ENCODE peak calls at places on chromosomes 5 and 9, in seven cellular contexts. B, U, T, X, I, N and H are unnamed samples.

GRCh38 chr9:16954032-16954431 is 83.6 kb upstream of the BNC2 start:
- DNase-seq in B (no peak), U (no peak), T (no peak), X (no peak), I (no peak), N (no peak), H (no peak)

GRCh38 chr9:25481377-25481776 is 196.9 kb downstream of the TUSC1 start:
- DNase-seq in B (no peak), U (no peak), T (no peak), X (no peak), I (no peak), N (no peak), H (no peak)

GRCh38 chr9:18499987-18500386 is 26.0 kb downstream of the ADAMTSL1 start:
- DNase-seq in B (no peak), U (no peak), T (no peak), X (no peak), I (no peak), N (no peak), H (no peak)

GRCh38 chr5:55866934-55867333 is 15.8 kb downstream of the IL31RA start:
- DNase-seq in B (no peak), U (no peak), T (no peak), X (no peak), I (no peak), N (no peak), H (no peak)

GRCh38 chr5:1104327-1105006 is 7.4 kb downstream of the SLC12A7 start:
- DNase-seq in B (no peak), U (no peak), T (no peak), X (no peak), I (no peak), N (no peak), H (no peak)

GRCh38 chr9:72139233-72139632 is 10.0 kb upstream of the GDA start:
- DNase-seq in B (no peak), U (no peak), T (no peak), X (no peak), I (no peak), N (no peak), H (no peak)

GRCh38 chr9:6412572-6413364 is at the start of gene UHRF2:
- DNase-seq in B (peak), U (peak), T (peak), X (peak), I (peak), N (peak), H (peak)

GRCh38 chr5:170636206-170636605 is 132.4 kb downstream of the KCNIP1 start:
- DNase-seq in B (no peak), U (no peak), T (peak), X (no peak), I (no peak), N (peak), H (no peak)

GRCh38 chr5:158514353-158514960 is 585.3 kb downstream of the EBF1 start:
- DNase-seq in B (no peak), U (no peak), T (no peak), X (peak), I (no peak), N (no peak), H (no peak)

GRCh38 chr9:80796662-80797426 is 892.5 kb downstream of the TLE1 start:
- DNase-seq in B (no peak), U (no peak), T (no peak), X (no peak), I (no peak), N (no peak), H (peak)

GRCh38 chr9:135887585-135888050 is 19.7 kb downstream of the CAMSAP1 start:
- DNase-seq in B (no peak), U (no peak), T (peak), X (no peak), I (peak), N (peak), H (no peak)

GRCh38 chr5:71884926-71885325 is 165.9 kb downstream of the CARTPT start:
- DNase-seq in B (no peak), U (no peak), T (no peak), X (no peak), I (no peak), N (no peak), H (no peak)

GRCh38 chr5:33736510-33736909 is 155.3 kb downstream of the ADAMTS12 start:
- DNase-seq in B (no peak), U (no peak), T (no peak), X (peak), I (no peak), N (no peak), H (no peak)

GRCh38 chr5:116032094-116032517 is at the start of gene ARL14EPL:
- DNase-seq in B (peak), U (peak), T (no peak), X (peak), I (no peak), N (peak), H (no peak)

GRCh38 chr9:89427621-89428221 is 70.2 kb downstream of the SEMA4D start:
- DNase-seq in B (no peak), U (no peak), T (no peak), X (no peak), I (no peak), N (peak), H (no peak)

GRCh38 chr5:103808464-103809106 is 246.0 kb upstream of the NUDT12 start:
- DNase-seq in B (no peak), U (peak), T (peak), X (peak), I (peak), N (peak), H (peak)

GRCh38 chr5:57833489-57833888 is 350.9 kb upstream of the ACTBL2 start:
- DNase-seq in B (no peak), U (no peak), T (no peak), X (no peak), I (no peak), N (no peak), H (no peak)

GRCh38 chr9:87668722-87669121 is 57.2 kb upstream of the CTSL start:
- DNase-seq in B (no peak), U (no peak), T (no peak), X (no peak), I (no peak), N (no peak), H (no peak)

GRCh38 chr9:87665516-87665915 is 60.4 kb upstream of the CTSL start:
- DNase-seq in B (no peak), U (no peak), T (no peak), X (no peak), I (no peak), N (no peak), H (no peak)

GRCh38 chr9:87664153-87665060 is 61.5 kb upstream of the CTSL start:
- DNase-seq in B (no peak), U (no peak), T (no peak), X (no peak), I (no peak), N (no peak), H (no peak)

GRCh38 chr9:87668222-87668621 is 57.7 kb upstream of the CTSL start:
- DNase-seq in B (no peak), U (no peak), T (no peak), X (no peak), I (no peak), N (no peak), H (no peak)

GRCh38 chr9:87667164-87667738 is 58.7 kb upstream of the CTSL start:
- DNase-seq in B (no peak), U (no peak), T (peak), X (no peak), I (peak), N (no peak), H (no peak)
- TF ChIP-seq CTCF in B (no peak), U (no peak), T (peak), X (peak), I (peak), N (no peak), H (no peak)

GRCh38 chr9:137071282-137071681 is 925 bp upstream of the SAPCD2 start:
- DNase-seq in B (peak), U (no peak), T (no peak), X (no peak), I (no peak), N (no peak), H (no peak)

GRCh38 chr9:137070201-137070905 is at the start of gene SAPCD2:
- DNase-seq in B (peak), U (peak), T (peak), X (peak), I (peak), N (peak), H (peak)

GRCh38 chr9:137069508-137070071 is 767 bp downstream of the SAPCD2 start:
- DNase-seq in B (peak), U (no peak), T (no peak), X (no peak), I (no peak), N (no peak), H (no peak)

GRCh38 chr9:137068539-137069507 is 1.5 kb downstream of the SAPCD2 start:
- DNase-seq in B (peak), U (no peak), T (no peak), X (no peak), I (no peak), N (no peak), H (no peak)

GRCh38 chr9:137070906-137071275 is 534 bp upstream of the SAPCD2 start:
- DNase-seq in B (peak), U (no peak), T (no peak), X (no peak), I (peak), N (peak), H (no peak)
- H3K4me3 ChIP-seq in B (peak), U (peak), T (peak), X (peak), I (peak), N (no peak), H (peak)

GRCh38 chr5:126540631-126541030 is 54.4 kb downstream of the ALDH7A1 start:
- DNase-seq in B (no peak), U (no peak), T (no peak), X (no peak), I (peak), N (no peak), H (no peak)

GRCh38 chr5:126536874-126537273 is 58.1 kb downstream of the ALDH7A1 start:
- DNase-seq in B (no peak), U (no peak), T (no peak), X (no peak), I (peak), N (no peak), H (no peak)

GRCh38 chr5:126542441-126542840 is 52.6 kb downstream of the ALDH7A1 start:
- DNase-seq in B (no peak), U (no peak), T (no peak), X (no peak), I (peak), N (no peak), H (no peak)

GRCh38 chr5:126535856-126536545 is 59.0 kb downstream of the ALDH7A1 start:
- DNase-seq in B (no peak), U (no peak), T (no peak), X (no peak), I (peak), N (no peak), H (no peak)

DNA sequence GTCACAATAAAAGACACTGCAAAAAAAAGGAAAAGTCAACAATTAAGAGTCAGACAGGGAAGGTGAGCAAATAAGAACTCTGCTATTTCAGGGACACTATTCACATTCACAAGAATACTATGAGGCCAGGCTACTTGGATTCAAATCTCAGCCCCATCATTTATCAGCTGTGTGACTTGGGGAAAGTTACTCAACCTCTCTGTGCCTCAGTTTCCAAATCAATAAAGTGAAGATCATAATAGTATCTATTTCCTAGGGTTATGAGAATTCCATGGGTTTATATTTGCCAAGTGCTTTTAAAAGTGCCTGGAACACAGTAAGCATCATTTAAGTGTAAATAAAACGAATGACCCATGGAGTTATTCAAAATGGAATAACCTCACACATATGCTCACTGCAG is 56.4 kb downstream of the ALDH7A1 start:
- DNase-seq in B (no peak), U (no peak), T (no peak), X (no peak), I (no peak), N (no peak), H (no peak)
- H3K27ac ChIP-seq in B (no peak), U (peak), T (no peak), X (no peak), I (no peak), N (no peak), H (no peak)

DNA sequence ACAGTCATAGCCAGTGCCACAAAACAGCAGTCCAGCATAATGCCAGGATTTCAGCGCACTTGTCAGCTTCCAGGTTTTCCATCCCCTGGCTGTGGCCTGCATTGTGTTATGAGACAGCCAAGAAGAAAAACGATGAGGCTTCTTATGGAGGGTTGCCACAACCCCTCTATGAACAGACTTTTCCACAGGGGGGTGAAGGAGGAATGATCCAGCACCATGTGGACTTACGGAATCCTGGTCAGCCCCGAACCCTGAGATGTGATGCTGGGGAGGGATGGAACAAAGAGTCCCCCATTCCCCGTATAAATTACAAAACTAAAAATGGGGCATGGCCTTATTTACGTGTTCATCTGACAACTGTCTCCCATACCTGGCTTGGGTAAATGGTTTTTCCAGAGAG is 32.6 kb downstream of the FAXDC2 start:
- DNase-seq in B (no peak), U (no peak), T (no peak), X (no peak), I (no peak), N (no peak), H (no peak)
- TF ChIP-seq CTCF in B (no peak), U (no peak), T (no peak), X (no peak), I (no peak), N (no peak), H (no peak)